ENCODE peak calls at places on chromosomes 11 and 22, in six cellular contexts. F, T, H, U, C and G are unnamed samples.

GRCh38 chr22:16953206-16954059 is 54.6 kb downstream of the GAB4 start:
- DNase-seq in F (no peak), T (no peak), C (no peak), U (no peak), H (no peak), G (no peak)

GRCh38 chr22:31742682-31743081 is 7.2 kb downstream of the PRR14L start:
- DNase-seq in C (no peak), H (no peak), F (no peak), U (no peak), T (no peak), G (no peak)

GRCh38 chr11:35812850-35813249 is 131.0 kb upstream of the LDLRAD3 start:
- DNase-seq in U (no peak), C (no peak), F (no peak), H (no peak), T (no peak), G (no peak)

GRCh38 chr22:50167689-50168489 is 2.6 kb upstream of the PANX2 start:
- DNase-seq in F (no peak), C (no peak), U (no peak), H (no peak), T (no peak), G (no peak)

GRCh38 chr11:67581469-67581868 is 2.1 kb upstream of the GSTP1 start:
- DNase-seq in F (peak; percentile 79), H (no peak), C (no peak), T (no peak), U (no peak), G (no peak)

GRCh38 chr11:79314906-79315689 is 125.7 kb downstream of the TENM4 start:
- DNase-seq in U (no peak), F (peak; percentile 2), C (no peak), H (peak; percentile 13), T (peak; percentile 30), G (peak; percentile 39)

GRCh38 chr11:796565-797299 is 1.3 kb downstream of the SLC25A22 start:
- DNase-seq in C (no peak), F (peak; percentile 59), H (no peak), U (no peak), T (no peak), G (no peak)

GRCh38 chr11:114185436-114185835 is 110.8 kb upstream of the NNMT start:
- DNase-seq in H (no peak), C (no peak), T (no peak), F (no peak), U (no peak), G (no peak)

GRCh38 chr11:9600651-9601040 is 27.2 kb downstream of the WEE1 start:
- DNase-seq in F (peak; percentile 39), U (peak; percentile 49), T (no peak), C (no peak), H (no peak), G (no peak)

GRCh38 chr11:79661373-79661772 is 220.5 kb upstream of the TENM4 start:
- DNase-seq in T (no peak), C (no peak), H (no peak), F (no peak), U (no peak), G (no peak)

GRCh38 chr11:134176284-134176683 is 47.5 kb downstream of the NCAPD3 start:
- DNase-seq in U (no peak), F (no peak), T (no peak), C (no peak), H (no peak), G (no peak)

GRCh38 chr11:70574725-70575347 is 176.5 kb downstream of the CTTN start:
- DNase-seq in F (no peak), C (no peak), U (no peak), H (no peak), T (no peak), G (no peak)

GRCh38 chr11:19892387-19892786 is 179.8 kb downstream of the NAV2 start:
- DNase-seq in H (no peak), U (no peak), F (no peak), T (peak; percentile 14), C (peak; percentile 31), G (peak; percentile 31)

GRCh38 chr11:82523141-82523540 is 210.5 kb downstream of the FAM181B start:
- DNase-seq in H (no peak), T (no peak), U (no peak), F (no peak), C (no peak), G (no peak)

GRCh38 chr11:96316869-96317268 is 26.1 kb downstream of the MAML2 start:
- DNase-seq in F (no peak), U (no peak), T (no peak), C (no peak), H (no peak), G (no peak)

GRCh38 chr11:11427185-11427944 is 74.3 kb upstream of the CSNK2A3 start:
- DNase-seq in U (no peak), C (no peak), H (no peak), F (no peak), T (no peak), G (no peak)

GRCh38 chr11:115301029-115301428 is 203.2 kb downstream of the CADM1 start:
- DNase-seq in F (no peak), H (peak; percentile 45), T (no peak), C (no peak), U (no peak), G (no peak)

GRCh38 chr11:78110830-78111229 is 28.6 kb downstream of the ALG8 start:
- DNase-seq in T (peak; percentile 40), F (no peak), C (no peak), U (no peak), H (no peak), G (peak; percentile 7)

GRCh38 chr11:94885133-94885532 is 88.2 kb downstream of the CWC15 start:
- DNase-seq in H (peak; percentile 88), U (no peak), C (no peak), T (peak; percentile 34), F (no peak), G (no peak)

GRCh38 chr22:24417901-24418641 is 9.3 kb upstream of the ADORA2A start:
- DNase-seq in U (no peak), H (no peak), C (no peak), F (no peak), T (peak; percentile 56), G (no peak)

GRCh38 chr11:94840209-94840608 is 72.1 kb downstream of the AMOTL1 start:
- DNase-seq in H (no peak), C (no peak), U (no peak), F (no peak), T (peak; percentile 7), G (no peak)

GRCh38 chr11:1891831-1892115 is at the start of gene PRR33:
- DNase-seq in F (no peak), U (no peak), C (no peak), T (no peak), H (no peak), G (no peak)

GRCh38 chr11:71213696-71214552 is 38.5 kb downstream of the SHANK2 start:
- DNase-seq in T (no peak), C (no peak), F (no peak), H (no peak), U (no peak), G (no peak)

GRCh38 chr11:80718611-80719291 is 1277.9 kb upstream of the TENM4 start:
- DNase-seq in H (no peak), C (no peak), U (no peak), F (no peak), T (no peak), G (no peak)

GRCh38 chr11:14578551-14578956 is 58.4 kb upstream of the PSMA1 start:
- DNase-seq in C (peak; percentile 41), F (peak; percentile 78), U (no peak), T (peak; percentile 24), H (peak; percentile 10), G (peak; percentile 89)

GRCh38 chr11:70744396-70745185 is 346.3 kb downstream of the CTTN start:
- DNase-seq in U (no peak), T (no peak), H (no peak), C (no peak), F (no peak), G (no peak)

GRCh38 chr11:64870176-64870892 is 8.1 kb downstream of the EHD1 start:
- DNase-seq in H (peak; percentile 71), F (no peak), U (no peak), T (peak; percentile 81), C (peak; percentile 70), G (peak; percentile 74)

GRCh38 chr11:120343429-120343828 is 7.2 kb downstream of the ARHGEF12 start:
- DNase-seq in H (no peak), U (no peak), T (no peak), F (no peak), C (no peak), G (no peak)

GRCh38 chr11:17762309-17762974 is 27.9 kb downstream of the KCNC1 start:
- DNase-seq in C (no peak), T (no peak), U (no peak), H (no peak), F (peak; percentile 50), G (no peak)

GRCh38 chr22:30566125-30566524 is 8.3 kb downstream of the GAL3ST1 start:
- DNase-seq in F (peak; percentile 84), T (no peak), U (no peak), C (no peak), H (no peak), G (no peak)

GRCh38 chr11:121106812-121107211 is 5.8 kb downstream of the TECTA start:
- DNase-seq in F (no peak), H (no peak), T (no peak), U (no peak), C (peak; percentile 14), G (no peak)

GRCh38 chr11:77886401-77886800 is 65.5 kb downstream of the AAMDC start:
- DNase-seq in U (no peak), T (peak; percentile 5), F (no peak), C (no peak), H (no peak), G (peak; percentile 10)

GRCh38 chr11:35567737-35568465 is 42.5 kb upstream of the PAMR1 start:
- DNase-seq in U (peak; percentile 93), F (peak; percentile 6), T (no peak), H (peak; percentile 19), C (peak; percentile 29), G (no peak)

GRCh38 chr11:22797081-22797480 is 32.5 kb downstream of the SVIP start:
- DNase-seq in U (no peak), C (no peak), T (no peak), F (no peak), H (no peak), G (no peak)

GRCh38 chr11:66136752-66137123 is 66.7 kb downstream of the PACS1 start:
- DNase-seq in F (no peak), C (no peak), U (no peak), T (peak; percentile 66), H (peak; percentile 68), G (peak; percentile 78)